ENCODE peak calls at places on chromosomes 1 and 21, in four cellular contexts. K is cardiac fibroblast, P is upper lobe of right lung, M is fibroblast of pulmonary artery. R is an unnamed sample.

GRCh38 chr1:16085521-16085920 is 12.1 kb upstream of the FAM131C start:
- DNase-seq in K (no peak), P (no peak), M (no peak), R (no peak)

GRCh38 chr1:6098303-6099215 is 52.9 kb downstream of the KCNAB2 start:
- DNase-seq in K (peak; percentile 59), P (peak; percentile 41), M (peak; percentile 66), R (peak; percentile 57)

GRCh38 chr1:14571810-14572767 is 26.4 kb upstream of the KAZN start:
- DNase-seq in K (no peak), P (no peak), M (peak; percentile 1), R (no peak)

GRCh38 chr1:209673631-209674417 is 1.4 kb upstream of the G0S2 start:
- DNase-seq in K (peak; percentile 52), P (no peak), M (peak; percentile 49), R (no peak)

GRCh38 chr21:31975491-31975890 is 102.7 kb downstream of the HUNK start:
- DNase-seq in K (no peak), P (no peak), M (no peak), R (no peak)

GRCh38 chr21:42654913-42655796 is 1.7 kb downstream of the PDE9A start:
- DNase-seq in K (no peak), P (no peak), M (no peak), R (no peak)

GRCh38 chr1:200364121-200364759 is 45.6 kb downstream of the ZNF281 start:
- DNase-seq in K (peak; percentile 55), P (no peak), M (peak; percentile 53), R (peak; percentile 72)

GRCh38 chr1:119327066-119327435 is 41.5 kb upstream of the HAO2 start:
- DNase-seq in K (no peak), P (no peak), M (no peak), R (peak; percentile 7)

GRCh38 chr1:239044829-239045228 is 341.5 kb upstream of the CHRM3 start:
- DNase-seq in K (no peak), P (no peak), M (no peak), R (no peak)

GRCh38 chr1:67814121-67814772 is 19.0 kb downstream of the GNG12 start:
- DNase-seq in K (peak; percentile 47), P (no peak), M (no peak), R (no peak)

GRCh38 chr1:10528066-10529014 is 53.6 kb downstream of the PEX14 start:
- DNase-seq in K (peak; percentile 90), P (no peak), M (peak; percentile 83), R (peak; percentile 85)

GRCh38 chr1:203360772-203361171 is 9.8 kb upstream of the FMOD start:
- DNase-seq in K (no peak), P (no peak), M (no peak), R (no peak)

GRCh38 chr1:184906771-184907170 is 67.5 kb downstream of the NIBAN1 start:
- DNase-seq in K (peak; percentile 50), P (no peak), M (peak; percentile 38), R (no peak)

GRCh38 chr1:46806196-46807020 is 7.6 kb downstream of the CYP4B1 start:
- DNase-seq in K (peak; percentile 26), P (peak; percentile 84), M (peak; percentile 1), R (peak; percentile 20)

GRCh38 chr1:171740987-171741871 is 636 bp downstream of the VAMP4 start:
- DNase-seq in K (peak; percentile 53), P (no peak), M (peak; percentile 50), R (peak; percentile 29)

GRCh38 chr1:214370585-214370984 is 89.6 kb downstream of the SMYD2 start:
- DNase-seq in K (no peak), P (no peak), M (no peak), R (no peak)

GRCh38 chr1:116986531-116987255 is 14.9 kb upstream of the CD101 start:
- DNase-seq in K (no peak), P (no peak), M (no peak), R (peak; percentile 20)

GRCh38 chr1:161473363-161473762 is 31.9 kb upstream of the FCGR2A start:
- DNase-seq in K (peak; percentile 42), P (no peak), M (peak; percentile 11), R (peak; percentile 4)

GRCh38 chr1:245810181-245810727 is 655.5 kb downstream of the KIF26B start:
- DNase-seq in K (no peak), P (no peak), M (no peak), R (no peak)

GRCh38 chr1:173948594-173948993 is 31.5 kb upstream of the SERPINC1 start:
- DNase-seq in K (no peak), P (no peak), M (no peak), R (no peak)

GRCh38 chr1:37372740-37373139 is 101.6 kb upstream of the ZC3H12A start:
- DNase-seq in K (no peak), P (no peak), M (no peak), R (no peak)

GRCh38 chr1:231139125-231139649 is 22.7 kb upstream of the TRIM67 start:
- DNase-seq in K (peak; percentile 85), P (no peak), M (peak; percentile 90), R (peak; percentile 41)

GRCh38 chr1:65357291-65357960 is 48.1 kb downstream of the DNAJC6 start:
- DNase-seq in K (no peak), P (no peak), M (no peak), R (no peak)

GRCh38 chr1:81432089-81432488 is 368.6 kb upstream of the ADGRL2 start:
- DNase-seq in K (no peak), P (no peak), M (peak; percentile 8), R (peak; percentile 33)

GRCh38 chr1:95659166-95659565 is 425.2 kb downstream of the RWDD3 start:
- DNase-seq in K (no peak), P (no peak), M (no peak), R (no peak)

GRCh38 chr1:41500378-41500777 is 15.9 kb upstream of the EDN2 start:
- DNase-seq in K (no peak), P (peak; percentile 94), M (no peak), R (no peak)
- H3K4me3 ChIP-seq in K (no peak overlapping the region), P (no peak overlapping the region), M (no peak overlapping the region), R (no peak overlapping the region)

GRCh38 chr21:38376693-38377092 is 119.9 kb downstream of the KCNJ15 start:
- DNase-seq in K (no peak), P (no peak), M (no peak), R (no peak)
- H3K4me3 ChIP-seq in K (no peak overlapping the region), P (peak overlapping the region; percentile 25), M (no peak overlapping the region), R (no peak overlapping the region)

DNA sequence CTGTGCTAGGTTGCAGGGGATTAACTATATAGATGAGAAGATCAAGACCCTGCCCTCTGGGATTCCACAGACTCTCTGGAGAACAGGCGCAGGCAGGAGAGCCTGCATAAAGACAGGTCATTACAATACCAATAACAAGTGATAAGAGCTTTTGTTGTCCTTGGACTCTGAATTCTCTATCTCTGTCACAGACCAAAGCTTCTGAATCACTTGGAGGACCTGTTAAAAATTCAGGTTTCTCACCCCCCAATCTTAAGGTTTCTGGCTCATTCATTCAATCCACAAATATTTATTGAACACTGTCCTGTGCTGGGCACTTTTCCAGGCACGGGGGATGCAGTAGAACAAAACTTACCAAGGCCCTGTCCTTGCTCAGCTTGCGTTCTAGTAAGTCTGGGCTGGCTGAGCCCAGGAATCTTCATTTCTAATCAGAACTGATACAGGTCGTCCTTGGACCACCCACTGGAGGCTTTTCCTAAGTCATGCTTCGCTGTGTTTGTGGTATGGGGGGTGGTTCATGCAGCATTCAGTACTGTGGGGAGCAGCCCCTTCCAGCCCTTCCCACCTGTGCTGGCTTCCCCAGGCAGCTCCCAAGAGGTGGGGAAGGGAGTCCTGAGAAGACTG is 1.4 kb downstream of the EFNA4 start:
- DNase-seq in K (no peak), P (no peak), M (no peak), R (no peak)
- H3K4me3 ChIP-seq in K (no peak overlapping the region), P (peak overlapping the region; percentile 92), M (no peak overlapping the region), R (no peak overlapping the region)

GRCh38 chr1:85297538-85297854 is 21.1 kb upstream of the BCL10 start:
- DNase-seq in K (no peak), P (no peak), M (no peak), R (no peak)
- H3K4me3 ChIP-seq in K (peak overlapping the region; percentile 4), P (no peak overlapping the region), M (peak overlapping the region; percentile 32), R (peak overlapping the region; percentile 28)

DNA sequence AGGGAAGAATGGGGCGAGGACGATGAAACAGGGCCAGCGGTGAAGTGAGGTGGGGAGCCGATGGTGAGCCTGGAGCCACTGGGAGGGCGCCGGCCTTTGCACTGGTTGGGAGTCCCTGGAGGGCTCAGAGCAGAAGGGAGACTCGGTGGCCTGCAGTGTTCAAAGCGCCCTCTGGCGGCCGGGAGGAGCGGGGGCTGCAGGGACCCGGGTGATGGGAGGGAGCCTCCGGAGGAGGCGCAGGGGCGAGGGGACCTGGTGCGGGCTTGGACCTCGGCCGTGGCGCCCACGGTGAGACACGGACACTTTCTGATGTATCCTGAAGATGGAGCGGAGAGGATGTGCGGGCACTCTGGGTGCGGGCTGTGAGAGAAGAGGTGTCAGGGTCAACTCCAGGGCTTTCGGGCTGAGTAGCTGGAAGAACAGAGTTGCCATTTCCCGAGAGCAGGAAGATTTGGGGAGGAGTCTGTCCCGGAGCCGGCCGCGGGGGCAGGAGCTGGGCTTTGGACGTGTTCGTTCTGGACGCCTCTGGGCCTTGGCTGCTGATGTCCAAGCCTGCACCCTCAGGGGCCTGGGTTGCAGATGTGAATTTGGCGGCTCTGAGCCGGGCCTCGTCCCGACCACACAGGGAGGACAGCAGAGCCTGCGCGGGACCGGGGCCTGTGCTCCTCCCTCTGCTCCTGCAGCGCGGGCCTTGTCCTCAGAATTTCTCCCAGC is 29.7 kb downstream of the HEYL start:
- DNase-seq in K (peak; percentile 17), P (peak; percentile 87), M (peak; percentile 21), R (no peak)
- H3K4me3 ChIP-seq in K (no peak overlapping the region), P (no peak overlapping the region), M (no peak overlapping the region), R (no peak overlapping the region)

DNA sequence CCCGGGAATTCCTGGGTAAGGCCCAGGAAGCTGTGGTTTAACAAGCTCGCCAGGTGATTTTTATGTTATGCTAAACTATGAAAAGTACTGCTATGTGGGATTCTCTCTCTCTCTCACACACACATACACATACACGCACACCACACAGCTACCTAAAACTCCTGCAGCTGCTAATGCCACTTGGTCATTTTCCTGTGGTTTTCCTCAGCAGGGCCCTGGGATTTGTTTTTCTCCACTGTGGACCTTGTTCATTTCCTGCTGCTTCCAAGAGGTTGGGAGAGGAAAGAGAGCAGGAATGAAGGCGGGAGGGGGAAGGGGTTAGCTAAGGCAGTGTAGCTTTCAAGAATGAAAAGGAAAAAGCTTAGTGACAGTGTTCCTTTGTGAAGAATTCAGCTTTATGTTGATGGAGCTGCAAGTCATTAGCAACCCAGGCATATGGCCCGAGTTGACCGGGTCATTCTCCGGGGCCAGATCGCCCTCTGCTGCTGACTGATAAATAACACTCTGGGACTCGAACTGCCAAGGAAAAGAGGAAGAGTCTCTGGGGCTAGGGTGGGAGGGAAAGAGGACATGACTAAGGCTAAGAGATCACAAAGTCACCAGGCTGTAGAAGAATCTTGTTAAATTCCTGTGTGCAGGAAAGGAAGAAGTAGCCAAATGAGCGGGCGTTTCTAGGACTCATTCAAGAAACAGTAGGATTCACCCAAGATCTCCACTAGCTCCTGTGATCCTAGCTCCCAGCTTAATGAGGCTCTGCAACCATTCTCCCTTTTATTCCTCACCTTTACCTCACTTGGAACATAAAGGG is 30.5 kb upstream of the LRIG2 start:
- DNase-seq in K (peak; percentile 89), P (peak; percentile 80), M (peak; percentile 84), R (peak; percentile 81)
- H3K4me3 ChIP-seq in K (no peak overlapping the region), P (no peak overlapping the region), M (no peak overlapping the region), R (no peak overlapping the region)